ENCODE peak calls at places on chromosome 13, in four cellular contexts. H, O, S and L are unnamed samples. For H3K4me1, the result is how much of the 10 kb centered on the place peaks cover.

GRCh38 chr13:113879506-113880360 is 15.9 kb upstream of the GAS6 start:
- DNase-seq in H (no peak), O (no peak), S (no peak), L (no peak)

GRCh38 chr13:50484472-50485113 is 358.9 kb downstream of the DLEU7 start:
- DNase-seq in H (no peak), O (no peak), S (no peak), L (no peak)

GRCh38 chr13:66265446-66265845 is 964.7 kb downstream of the PCDH9 start:
- DNase-seq in H (no peak), O (no peak), S (no peak), L (no peak)

GRCh38 chr13:79492313-79492798 is 11.4 kb downstream of the NDFIP2 start:
- DNase-seq in H (peak), O (no peak), S (no peak), L (no peak)

GRCh38 chr13:113951246-113951999 is 22.5 kb downstream of the C13orf46 start:
- DNase-seq in H (peak), O (peak), S (peak), L (peak)

GRCh38 chr13:74243637-74244526 is 109.7 kb upstream of the KLF12 start:
- DNase-seq in H (no peak), O (no peak), S (no peak), L (no peak)

GRCh38 chr13:38767506-38768265 is 80.8 kb downstream of the FREM2 start:
- DNase-seq in H (no peak), O (no peak), S (no peak), L (no peak)

GRCh38 chr13:39417643-39418042 is 185.3 kb downstream of the LHFPL6 start:
- DNase-seq in H (peak), O (no peak), S (no peak), L (no peak)

GRCh38 chr13:31431722-31432137 is 232.0 kb downstream of the B3GLCT start:
- DNase-seq in H (peak), O (peak), S (no peak), L (no peak)

GRCh38 chr13:99384468-99384867 is 77.3 kb upstream of the GPR183 start:
- DNase-seq in H (no peak), O (no peak), S (no peak), L (no peak)

GRCh38 chr13:29845440-29846056 is 4.9 kb downstream of the UBL3 start:
- DNase-seq in H (no peak), O (no peak), S (no peak), L (no peak)

GRCh38 chr13:100323937-100324336 is 235.0 kb downstream of the PCCA start:
- DNase-seq in H (no peak), O (no peak), S (no peak), L (no peak)

GRCh38 chr13:41548870-41549269 is 91.5 kb downstream of the RGCC start:
- DNase-seq in H (no peak), O (no peak), S (no peak), L (no peak)
- TF ChIP-seq POLR2AphosphoS5 in H (no peak), O (no peak), S (no peak), L (no peak)

GRCh38 chr13:43085545-43085944 is 62.2 kb downstream of the DNAJC15 start:
- DNase-seq in H (peak), O (peak), S (no peak), L (no peak)
- TF ChIP-seq CTCF in H (no peak), O (peak), S (peak), L (peak)

GRCh38 chr13:40644838-40645620 is 21.4 kb downstream of the FOXO1 start:
- DNase-seq in H (no peak), O (no peak), S (no peak), L (no peak)
- H3K4me1 ChIP-seq in H (half or more), O (under half), S (half or more), L (under half)

GRCh38 chr13:49253310-49253709 is 5.6 kb downstream of the CDADC1 start:
- DNase-seq in H (no peak), O (no peak), S (no peak), L (no peak)

GRCh38 chr13:49246850-49247721 is 639 bp upstream of the CDADC1 start:
- DNase-seq in H (no peak), O (no peak), S (no peak), L (no peak)

GRCh38 chr13:49253997-49254396 is 6.3 kb downstream of the CDADC1 start:
- DNase-seq in H (no peak), O (no peak), S (no peak), L (no peak)

GRCh38 chr13:49247722-49248432 is at the start of gene CDADC1:
- DNase-seq in H (peak), O (peak), S (peak), L (peak)

GRCh38 chr13:49248433-49249002 is 793 bp downstream of the CDADC1 start:
- DNase-seq in H (no peak), O (no peak), S (no peak), L (no peak)
- TF ChIP-seq POLR2AphosphoS5 in H (no peak), O (no peak), S (no peak), L (no peak)

GRCh38 chr13:27171244-27171829 is at the start of gene USP12:
- DNase-seq in H (peak), O (no peak), S (no peak), L (peak)
- TF ChIP-seq CTCF in H (peak), O (no peak), S (no peak), L (no peak)

GRCh38 chr13:44303681-44304432 is 69.8 kb upstream of the SERP2 start:
- DNase-seq in H (no peak), O (no peak), S (no peak), L (peak)
- H3K4me1 ChIP-seq in H (under half), O (half or more), S (under half), L (under half)

GRCh38 chr13:23570099-23570926 is at the start of gene TNFRSF19:
- DNase-seq in H (peak), O (no peak), S (no peak), L (no peak)
- TF ChIP-seq POLR2AphosphoS5 in H (no peak), O (no peak), S (no peak), L (no peak)

GRCh38 chr13:109869312-109870237 is 83.2 kb upstream of the IRS2 start:
- DNase-seq in H (peak), O (no peak), S (peak), L (peak)
- TF ChIP-seq CTCF in H (peak), O (no peak), S (no peak), L (peak)